ENCODE peak calls at places on chromosome 21, in four cellular contexts. I, U, N and P are unnamed samples.
A peak's percentile ranks its signal among the peaks of the same experiment; 100 is the strongest.

GRCh38 chr21:19565587-19565986 is 1162.0 kb upstream of the TMPRSS15 start:
- DNase-seq in I (no peak), U (no peak), N (no peak), P (no peak)

GRCh38 chr21:28727809-28728208 is 264.9 kb downstream of the LTN1 start:
- DNase-seq in I (no peak), U (no peak), N (no peak), P (no peak)

GRCh38 chr21:42448683-42449082 is 45.0 kb downstream of the UBASH3A start:
- DNase-seq in I (no peak), U (no peak), N (no peak), P (no peak)

GRCh38 chr21:36511484-36512227 is 31.7 kb upstream of the CLDN14 start:
- DNase-seq in I (no peak), U (no peak), N (no peak), P (no peak)

GRCh38 chr21:26798856-26799751 is 46.1 kb downstream of the ADAMTS1 start:
- DNase-seq in I (no peak), U (no peak), N (no peak), P (no peak)

GRCh38 chr21:39851219-39851618 is 16.0 kb upstream of the PCP4 start:
- DNase-seq in I (no peak), U (no peak), N (no peak), P (no peak)

GRCh38 chr21:31480228-31480627 is 136.2 kb upstream of the TIAM1 start:
- DNase-seq in I (no peak), U (no peak), N (no peak), P (no peak)

GRCh38 chr21:28516996-28517592 is 475.6 kb downstream of the LTN1 start:
- DNase-seq in I (peak; percentile 70), U (peak; percentile 47), N (peak; percentile 8), P (peak; percentile 9)

GRCh38 chr21:14864211-14865021 is 200.4 kb downstream of the NRIP1 start:
- DNase-seq in I (peak; percentile 36), U (peak; percentile 12), N (no peak), P (no peak)

GRCh38 chr21:40176732-40177131 is 309.5 kb downstream of the PCP4 start:
- DNase-seq in I (no peak), U (peak; percentile 85), N (no peak), P (no peak)

DNA sequence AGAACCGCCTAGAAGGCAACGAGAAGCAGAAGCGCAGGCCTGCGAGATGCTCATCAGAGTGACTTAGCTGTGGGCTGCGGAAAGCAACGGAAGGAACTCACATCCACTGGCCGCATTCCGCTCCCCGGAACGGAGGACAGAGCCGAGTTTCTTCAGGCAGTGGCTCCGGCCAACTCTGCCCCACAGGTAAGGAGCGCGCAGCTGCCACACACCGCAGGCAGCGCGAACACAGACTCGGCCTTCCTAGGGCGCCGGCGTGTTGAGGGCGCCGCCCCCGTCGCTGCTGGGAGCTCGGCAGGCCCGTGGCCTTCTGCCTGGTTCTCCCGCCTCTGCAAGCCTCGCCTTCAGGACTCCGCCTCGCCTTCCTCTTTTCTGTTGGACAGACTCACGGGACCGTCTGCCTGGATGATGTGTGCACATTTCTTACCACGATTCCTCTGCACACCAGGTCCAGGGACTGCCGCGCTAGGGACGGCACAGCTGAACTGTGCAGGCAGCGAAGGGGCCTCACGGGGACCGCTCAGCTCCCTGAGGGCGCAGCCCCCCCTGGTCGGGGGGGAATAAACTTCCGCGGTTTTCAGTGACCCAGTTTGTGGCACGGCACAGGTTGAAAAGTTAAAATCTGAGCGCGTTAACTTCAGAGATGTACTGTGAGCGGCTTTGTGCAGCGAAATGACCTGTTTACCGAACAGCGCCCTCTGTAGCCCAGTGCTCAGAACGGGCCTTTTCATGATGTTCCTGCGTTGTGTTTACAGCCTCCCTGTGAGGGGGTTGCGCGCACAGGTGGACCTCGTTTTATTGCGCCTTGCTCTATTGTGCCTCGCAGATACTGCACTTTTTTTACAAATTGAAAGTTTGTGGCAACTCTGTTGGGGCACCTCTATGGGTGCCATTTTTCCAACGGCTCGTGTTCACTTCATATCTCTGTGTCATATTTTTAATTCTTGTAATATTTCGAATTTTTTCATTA is 15.8 kb downstream of the TCP10L start:
- DNase-seq in I (peak; percentile 50), U (peak; percentile 86), N (peak; percentile 13), P (peak; percentile 63)
- TF ChIP-seq POLR2AphosphoS5 in I (peak; percentile 47), U (no peak), N (no peak), P (no peak)

GRCh38 chr21:38503588-38503987 is 5.3 kb upstream of the ERG start:
- DNase-seq in I (no peak), U (peak; percentile 39), N (no peak), P (no peak)
- TF ChIP-seq TAF1 in I (no peak), U (no peak), N (no peak), P (no peak)

GRCh38 chr21:43735236-43736091 is 16.5 kb downstream of the PDXK start:
- DNase-seq in I (no peak), U (no peak), N (no peak), P (no peak)

GRCh38 chr21:43733529-43734071 is 14.7 kb downstream of the PDXK start:
- DNase-seq in I (no peak), U (no peak), N (no peak), P (no peak)

GRCh38 chr21:43734131-43734634 is 15.3 kb downstream of the PDXK start:
- DNase-seq in I (no peak), U (no peak), N (no peak), P (no peak)

GRCh38 chr21:43736224-43736883 is 17.4 kb downstream of the PDXK start:
- DNase-seq in I (no peak), U (no peak), N (no peak), P (no peak)

DNA sequence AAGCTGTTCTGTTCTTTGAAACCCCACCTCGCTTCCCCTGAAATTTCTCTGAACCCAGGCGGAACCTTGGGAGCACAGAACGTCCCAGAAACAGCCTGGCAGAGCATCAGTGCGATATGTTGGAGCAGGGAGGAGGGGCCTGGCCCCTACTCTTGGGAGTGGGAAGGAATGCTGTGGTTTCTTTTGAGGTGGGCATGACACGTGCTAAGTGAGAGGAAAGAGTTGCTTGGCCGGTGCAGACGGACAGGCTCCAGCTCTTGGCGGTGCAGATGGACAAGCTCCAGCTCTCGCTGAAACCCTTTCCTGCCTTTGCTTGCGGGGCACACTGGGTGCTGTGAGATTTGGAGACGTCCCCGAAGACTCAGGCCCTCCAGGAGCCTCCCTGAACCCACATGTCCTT is 15.9 kb downstream of the PDXK start:
- DNase-seq in I (no peak), U (no peak), N (no peak), P (no peak)
- TF ChIP-seq POLR2AphosphoS5 in I (no peak), U (no peak), N (no peak), P (no peak)

GRCh38 chr21:45011911-45012660 is 62.3 kb upstream of the ADARB1 start:
- DNase-seq in I (peak; percentile 84), U (no peak), N (no peak), P (no peak)

GRCh38 chr21:45013271-45013841 is 61.0 kb upstream of the ADARB1 start:
- DNase-seq in I (no peak), U (no peak), N (no peak), P (no peak)

GRCh38 chr21:45011426-45011825 is 63.0 kb upstream of the ADARB1 start:
- DNase-seq in I (no peak), U (no peak), N (no peak), P (no peak)

GRCh38 chr21:45010860-45011259 is 63.5 kb upstream of the ADARB1 start:
- DNase-seq in I (no peak), U (no peak), N (no peak), P (no peak)

GRCh38 chr21:45012661-45013270 is 61.6 kb upstream of the ADARB1 start:
- DNase-seq in I (peak; percentile 41), U (no peak), N (no peak), P (no peak)
- TF ChIP-seq TAF1 in I (no peak), U (no peak), N (no peak), P (no peak)

DNA sequence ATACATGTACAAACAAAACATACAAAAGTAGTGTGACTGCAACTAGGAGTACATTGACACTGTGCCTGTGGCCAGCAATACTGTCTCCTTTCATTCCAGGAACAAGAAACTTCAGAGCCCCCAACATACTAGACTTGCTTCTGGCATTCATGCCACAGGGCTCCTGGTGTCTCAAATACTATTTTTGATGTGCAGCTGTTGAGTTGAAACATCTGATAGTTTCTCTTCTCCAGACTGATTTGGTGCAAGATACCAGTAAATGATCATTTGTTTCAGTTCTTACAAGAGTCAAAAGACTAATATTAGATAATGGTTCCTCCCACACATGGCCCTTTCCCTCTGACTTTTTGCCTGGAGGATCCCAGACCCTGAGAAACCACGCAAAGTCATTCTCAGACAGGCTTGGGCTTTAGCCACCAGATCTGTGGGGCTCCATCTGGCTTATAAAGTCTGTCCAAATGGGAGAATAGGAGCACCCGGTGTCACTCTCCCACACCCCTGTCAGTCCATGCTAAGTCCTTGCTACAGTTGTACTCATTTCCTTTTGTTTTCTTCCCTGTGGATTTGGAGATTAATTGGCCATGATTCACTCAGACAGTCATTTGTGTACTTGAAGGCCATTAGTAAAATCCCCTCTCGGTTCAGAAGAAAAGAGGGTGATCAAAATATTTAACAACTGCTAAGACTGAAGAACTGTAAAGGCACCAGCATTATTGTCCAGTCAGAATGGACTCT is 163.5 kb upstream of the RUNX1 start:
- DNase-seq in I (no peak), U (no peak), N (no peak), P (no peak)
- TF ChIP-seq POLR2AphosphoS5 in I (no peak), U (no peak), N (no peak), P (no peak)

GRCh38 chr21:41366522-41367151 is 4.8 kb downstream of the MX2 start:
- DNase-seq in I (no peak), U (no peak), N (peak; percentile 78), P (peak; percentile 32)

GRCh38 chr21:41369105-41369914 is 7.5 kb downstream of the MX2 start:
- DNase-seq in I (no peak), U (peak; percentile 42), N (peak; percentile 42), P (peak; percentile 42)

GRCh38 chr21:41365377-41366107 is 3.7 kb downstream of the MX2 start:
- DNase-seq in I (no peak), U (no peak), N (no peak), P (no peak)

GRCh38 chr21:41368361-41369104 is 6.7 kb downstream of the MX2 start:
- DNase-seq in I (no peak), U (no peak), N (no peak), P (no peak)

DNA sequence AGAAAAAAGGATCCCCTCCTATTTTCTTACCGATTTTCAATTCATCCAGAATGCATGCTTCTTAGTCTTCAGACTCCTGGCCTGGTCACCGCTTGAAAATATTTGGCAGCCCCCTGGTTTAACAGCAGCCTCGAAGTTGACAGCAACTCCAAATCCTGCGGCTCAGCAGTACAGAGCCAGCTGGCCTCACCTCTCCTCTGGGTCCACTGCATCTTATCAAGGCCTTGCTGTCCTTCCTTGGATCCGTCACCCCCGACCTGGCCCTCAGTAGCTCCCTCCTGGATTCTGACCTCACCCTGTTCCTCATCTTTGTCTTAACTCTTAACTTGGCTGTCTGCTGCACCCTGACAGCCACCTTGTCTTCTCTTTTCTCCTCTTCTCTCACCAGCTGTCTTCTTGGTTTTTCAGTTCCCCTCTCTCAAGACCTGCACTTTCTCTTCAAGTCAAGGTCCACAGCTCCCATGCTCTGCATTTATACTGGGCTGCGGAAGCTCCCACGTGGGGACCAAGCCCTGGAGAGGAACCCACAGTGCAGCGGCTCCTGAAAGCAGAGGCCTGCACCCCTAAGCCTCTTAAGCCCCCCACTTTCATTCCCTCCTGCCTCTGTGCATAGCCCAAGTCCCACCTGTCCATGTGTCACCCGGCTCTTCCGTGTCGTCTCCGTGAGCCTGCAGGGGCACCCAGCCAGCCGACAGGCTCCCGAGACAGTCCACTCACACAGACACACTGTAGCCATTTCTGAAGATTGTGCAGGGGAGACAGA is 6.0 kb downstream of the MX2 start:
- DNase-seq in I (no peak), U (no peak), N (peak; percentile 86), P (peak; percentile 59)
- TF ChIP-seq TAF1 in I (no peak), U (no peak), N (peak; percentile 68), P (peak; percentile 18)